ENCODE peak calls at places on chromosomes 3 and 15, in five cellular contexts. C, I, F, R and Y are unnamed samples.

GRCh38 chr15:60326824-60327654 is 70.7 kb downstream of the ANXA2 start:
- DNase-seq in C (peak), I (no peak), F (peak), R (no peak), Y (peak)

GRCh38 chr3:183734750-183735284 is 37.2 kb downstream of the YEATS2 start:
- DNase-seq in C (no peak), I (no peak), F (no peak), R (no peak), Y (no peak)

GRCh38 chr15:69164807-69165636 is 4.6 kb downstream of the GLCE start:
- DNase-seq in C (peak), I (no peak), F (no peak), R (no peak), Y (no peak)

GRCh38 chr15:63599401-63600000 is 2.3 kb downstream of the FBXL22 start:
- DNase-seq in C (peak), I (no peak), F (peak), R (no peak), Y (no peak)

GRCh38 chr3:175421897-175422296 is 562.8 kb downstream of the NAALADL2 start:
- DNase-seq in C (no peak), I (no peak), F (no peak), R (no peak), Y (no peak)

GRCh38 chr3:50355829-50356552 is 3.3 kb downstream of the TMEM115 start:
- DNase-seq in C (no peak), I (no peak), F (no peak), R (no peak), Y (no peak)

GRCh38 chr3:148023994-148024393 is 614.8 kb downstream of the ZIC1 start:
- DNase-seq in C (no peak), I (no peak), F (no peak), R (no peak), Y (no peak)

GRCh38 chr3:71893120-71893519 is 108.2 kb upstream of the PROK2 start:
- DNase-seq in C (no peak), I (no peak), F (no peak), R (no peak), Y (no peak)

GRCh38 chr15:27826411-27826810 is 272.7 kb downstream of the OCA2 start:
- DNase-seq in C (no peak), I (no peak), F (no peak), R (no peak), Y (no peak)

GRCh38 chr3:119237299-119237698 is 3.4 kb downstream of the B4GALT4 start:
- DNase-seq in C (no peak), I (no peak), F (no peak), R (no peak), Y (no peak)

GRCh38 chr3:177498037-177498857 is 301.0 kb upstream of the TBL1XR1 start:
- DNase-seq in C (no peak), I (no peak), F (no peak), R (no peak), Y (no peak)

GRCh38 chr3:19543212-19543841 is 390.7 kb downstream of the EFHB start:
- DNase-seq in C (no peak), I (no peak), F (peak), R (peak), Y (peak)

GRCh38 chr15:55742927-55743614 is at the start of gene PRTG:
- DNase-seq in C (peak), I (no peak), F (peak), R (no peak), Y (no peak)

GRCh38 chr3:130671545-130671944 is 75.1 kb downstream of the PIK3R4 start:
- DNase-seq in C (no peak), I (no peak), F (no peak), R (no peak), Y (no peak)

GRCh38 chr15:61811952-61812351 is 248.3 kb downstream of the VPS13C start:
- DNase-seq in C (no peak), I (no peak), F (no peak), R (no peak), Y (no peak)

GRCh38 chr3:155585384-155585783 is 159.5 kb downstream of the PLCH1 start:
- DNase-seq in C (no peak), I (no peak), F (no peak), R (no peak), Y (peak)

GRCh38 chr3:185021326-185021725 is 131.5 kb downstream of the C3orf70 start:
- DNase-seq in C (no peak), I (no peak), F (no peak), R (no peak), Y (no peak)

GRCh38 chr3:172259191-172259590 is 189.1 kb downstream of the GHSR start:
- DNase-seq in C (no peak), I (no peak), F (no peak), R (no peak), Y (no peak)

GRCh38 chr3:139353920-139354556 is 10.2 kb downstream of the MRPS22 start:
- DNase-seq in C (peak), I (no peak), F (peak), R (no peak), Y (peak)

GRCh38 chr3:52056521-52056967 is at the start of gene DUSP7:
- DNase-seq in C (peak), I (no peak), F (no peak), R (no peak), Y (no peak)

GRCh38 chr15:75694241-75695182 is 18.1 kb downstream of the CSPG4 start:
- DNase-seq in C (peak), I (no peak), F (peak), R (no peak), Y (no peak)

GRCh38 chr3:59436164-59436958 is 386.5 kb upstream of the CFAP20DC start:
- DNase-seq in C (no peak), I (no peak), F (no peak), R (no peak), Y (no peak)

GRCh38 chr3:138638641-138639040 is 30.1 kb downstream of the FAIM start:
- DNase-seq in C (no peak), I (no peak), F (no peak), R (no peak), Y (no peak)

GRCh38 chr3:192063570-192063969 is 602.6 kb downstream of the PYDC2 start:
- DNase-seq in C (no peak), I (no peak), F (no peak), R (peak), Y (no peak)

GRCh38 chr15:59549339-59549807 is 62.2 kb upstream of the GCNT3 start:
- DNase-seq in C (no peak), I (peak), F (no peak), R (no peak), Y (no peak)

GRCh38 chr3:143476965-143477640 is 357.5 kb downstream of the CHST2 start:
- DNase-seq in C (peak), I (no peak), F (no peak), R (no peak), Y (no peak)

DNA sequence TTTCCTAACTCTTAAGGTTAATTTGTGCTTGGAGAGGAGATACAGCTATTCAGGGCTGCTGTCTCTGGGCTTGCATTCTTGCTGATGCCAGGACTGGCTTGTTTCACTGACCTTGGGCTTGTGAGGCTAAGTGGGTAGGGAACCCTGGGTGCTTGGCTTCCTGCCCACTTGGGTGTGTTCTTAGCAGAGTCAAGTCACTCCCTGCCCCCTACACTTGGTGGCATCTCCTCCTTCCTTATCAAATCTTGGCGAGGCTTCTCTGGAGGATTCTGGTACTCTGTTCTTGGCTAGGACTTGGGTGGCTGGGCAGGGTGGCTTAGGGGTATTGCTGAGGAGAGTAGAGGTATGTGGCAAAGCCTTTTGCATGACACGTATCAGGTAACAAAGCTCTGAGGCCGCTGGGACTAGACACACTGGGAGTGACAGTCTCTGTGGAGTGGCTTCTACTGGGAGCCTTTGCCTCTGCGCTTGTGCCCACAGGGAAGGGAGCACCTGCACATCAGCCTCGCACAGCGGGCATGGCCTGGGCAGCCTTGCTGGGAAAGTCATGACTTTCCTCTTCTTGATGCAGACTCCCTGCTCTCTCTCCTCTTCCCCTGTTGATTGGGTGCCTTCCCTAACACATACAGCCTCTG is 41.8 kb downstream of the CHCHD6 start:
- DNase-seq in C (no peak), I (no peak), F (no peak), R (no peak), Y (no peak)
- TF ChIP-seq JUND in C (no peak), I (no peak), F (no peak), R (no peak), Y (no peak)

GRCh38 chr15:52520421-52520820 is 8.3 kb downstream of the MYO5A start:
- DNase-seq in C (no peak), I (no peak), F (no peak), R (no peak), Y (no peak)
- TF ChIP-seq ATF3 in C (no peak), I (no peak), F (no peak), R (no peak), Y (no peak)

DNA sequence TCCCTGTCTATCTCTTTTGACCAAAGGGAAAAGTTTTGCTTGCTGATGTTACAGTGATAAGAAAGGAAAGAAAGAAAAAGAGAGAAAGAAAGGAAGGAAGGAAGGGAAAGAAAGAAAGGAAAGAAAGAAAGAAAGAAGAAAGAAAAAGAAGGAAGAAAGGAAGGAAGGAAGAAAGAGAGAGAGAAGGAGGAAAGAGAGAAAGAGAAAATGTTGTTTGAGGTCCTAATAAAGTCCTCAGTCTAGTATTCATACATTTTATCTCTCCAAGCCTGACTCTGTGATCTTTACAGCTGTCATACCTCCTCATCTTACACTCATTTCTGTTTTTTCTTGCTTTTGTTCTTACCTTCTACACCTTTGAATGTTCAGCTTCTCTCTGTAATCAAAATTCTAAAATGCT is 111.4 kb upstream of the MBNL1 start:
- DNase-seq in C (no peak), I (no peak), F (no peak), R (no peak), Y (no peak)
- TF ChIP-seq SIN3A in C (no peak), I (no peak), F (no peak), R (no peak), Y (no peak)

GRCh38 chr3:69446402-69447072 is 60.6 kb upstream of the FRMD4B start:
- DNase-seq in C (no peak), I (no peak), F (no peak), R (no peak), Y (no peak)

GRCh38 chr3:69452295-69452694 is 66.4 kb upstream of the FRMD4B start:
- DNase-seq in C (no peak), I (no peak), F (no peak), R (no peak), Y (no peak)

GRCh38 chr3:69454204-69454787 is 68.4 kb upstream of the FRMD4B start:
- DNase-seq in C (no peak), I (no peak), F (no peak), R (no peak), Y (no peak)

DNA sequence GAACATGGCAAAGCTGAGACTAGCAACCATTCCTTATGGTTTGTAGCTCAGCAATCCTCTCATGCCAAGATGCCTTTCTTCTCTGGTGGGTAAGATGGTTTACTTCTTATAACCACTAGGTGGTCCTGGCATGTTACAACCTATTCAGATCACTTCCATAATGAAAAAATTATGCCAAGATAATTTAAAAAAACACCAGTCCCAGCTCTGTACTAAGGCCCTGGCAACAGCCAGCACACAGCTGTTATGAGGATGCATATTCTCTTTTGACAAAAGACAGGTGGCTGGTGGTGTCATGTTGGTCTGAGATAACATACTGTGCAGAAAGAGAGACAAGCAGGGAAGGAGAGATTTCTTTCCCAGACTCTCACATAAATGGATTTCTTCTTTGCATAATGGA is 65.7 kb upstream of the FRMD4B start:
- DNase-seq in C (no peak), I (no peak), F (no peak), R (no peak), Y (no peak)
- TF ChIP-seq JUND in C (no peak), I (no peak), F (no peak), R (no peak), Y (no peak)

GRCh38 chr15:96052572-96053038 is 277.9 kb upstream of the NR2F2 start:
- DNase-seq in C (no peak), I (no peak), F (no peak), R (no peak), Y (no peak)

GRCh38 chr15:96054606-96055005 is 275.9 kb upstream of the NR2F2 start:
- DNase-seq in C (peak), I (no peak), F (no peak), R (no peak), Y (no peak)

GRCh38 chr15:96052154-96052553 is 278.3 kb upstream of the NR2F2 start:
- DNase-seq in C (no peak), I (no peak), F (no peak), R (no peak), Y (no peak)

GRCh38 chr15:96054029-96054428 is 276.5 kb upstream of the NR2F2 start:
- DNase-seq in C (peak), I (no peak), F (no peak), R (no peak), Y (no peak)

GRCh38 chr15:96053039-96054021 is 277.2 kb upstream of the NR2F2 start:
- DNase-seq in C (peak), I (no peak), F (peak), R (no peak), Y (peak)
- TF ChIP-seq ATF3 in C (no peak), I (no peak), F (no peak), R (no peak), Y (no peak)

GRCh38 chr15:98689431-98689861 is 41.1 kb downstream of the IGF1R start:
- DNase-seq in C (no peak), I (no peak), F (no peak), R (no peak), Y (no peak)
- TF ChIP-seq SIN3A in C (no peak), I (no peak), F (no peak), R (no peak), Y (no peak)